ENCODE peak calls at places on chromosomes 7 and 10, in five cellular contexts. G is GM23248, A is sigmoid colon, H is heart left ventricle, F is coronary artery. X is an unnamed sample.

GRCh38 chr7:93890041-93890463 is 501 bp downstream of the TFPI2 start:
- DNase-seq in G (peak; percentile 85), A (peak; percentile 69), H (peak; percentile 24), F (no peak), X (peak; percentile 33)

GRCh38 chr10:35216303-35216905 is 89.8 kb downstream of the CREM start:
- DNase-seq in F (no peak), G (no peak), A (peak; percentile 78), H (peak; percentile 40), X (no peak)

GRCh38 chr10:76080991-76081390 is 649.6 kb downstream of the LRMDA start:
- DNase-seq in G (peak; percentile 25), A (no peak), H (no peak), F (no peak), X (no peak)

GRCh38 chr10:26950934-26951333 is 90.2 kb upstream of the ABI1 start:
- DNase-seq in A (no peak), H (no peak), G (no peak), F (no peak), X (no peak)

GRCh38 chr7:3073763-3074460 is 30.2 kb upstream of the CARD11 start:
- DNase-seq in F (no peak), H (no peak), A (no peak), G (no peak), X (no peak)

GRCh38 chr10:30722956-30723355 is 93.4 kb upstream of the LYZL2 start:
- DNase-seq in G (no peak), F (no peak), A (no peak), H (no peak), X (no peak)

GRCh38 chr10:34613491-34613890 is 201.6 kb downstream of the PARD3 start:
- DNase-seq in F (no peak), H (no peak), A (no peak), G (no peak), X (no peak)

GRCh38 chr7:25407932-25408480 is 179.7 kb upstream of the NPVF start:
- DNase-seq in G (no peak), F (no peak), H (no peak), A (no peak), X (no peak)

GRCh38 chr7:121244120-121244865 is 84.5 kb upstream of the WNT16 start:
- DNase-seq in F (no peak), G (no peak), H (no peak), A (no peak), X (no peak)

GRCh38 chr10:115947104-115947503 is 325.9 kb downstream of the GFRA1 start:
- DNase-seq in F (no peak), H (no peak), G (peak; percentile 55), A (no peak), X (no peak)

GRCh38 chr10:22853906-22854447 is 73.9 kb upstream of the ARMC3 start:
- DNase-seq in G (no peak), F (no peak), A (no peak), H (no peak), X (peak; percentile 5)

GRCh38 chr10:10785627-10786333 is 231.9 kb upstream of the CELF2 start:
- DNase-seq in H (no peak), A (no peak), F (no peak), G (peak; percentile 69), X (no peak)

GRCh38 chr7:91243591-91244368 is 20.5 kb upstream of the FZD1 start:
- DNase-seq in H (no peak), A (no peak), G (peak; percentile 56), F (no peak), X (no peak)

GRCh38 chr10:17512341-17513001 is 58.1 kb upstream of the ST8SIA6 start:
- DNase-seq in F (no peak), G (peak; percentile 94), H (peak; percentile 61), A (no peak), X (peak; percentile 63)

GRCh38 chr7:520503-521161 is 986 bp upstream of the PDGFA start:
- DNase-seq in F (no peak), G (peak; percentile 56), A (no peak), H (no peak), X (no peak)

GRCh38 chr7:135673360-135673706 is 11.0 kb downstream of the STMP1 start:
- DNase-seq in H (no peak), A (no peak), G (peak; percentile 69), F (no peak), X (no peak)

GRCh38 chr10:112585052-112585451 is 138.0 kb downstream of the VTI1A start:
- DNase-seq in F (no peak), G (peak; percentile 92), A (no peak), H (no peak), X (peak; percentile 56)

GRCh38 chr7:111765936-111766643 is 203.8 kb upstream of the IMMP2L start:
- DNase-seq in H (no peak), G (no peak), F (no peak), A (no peak), X (no peak)

GRCh38 chr10:87659571-87660483 is at the start of gene PAPSS2:
- DNase-seq in F (peak; percentile 81), G (peak; percentile 83), A (peak; percentile 87), H (peak; percentile 76), X (no peak)

DNA sequence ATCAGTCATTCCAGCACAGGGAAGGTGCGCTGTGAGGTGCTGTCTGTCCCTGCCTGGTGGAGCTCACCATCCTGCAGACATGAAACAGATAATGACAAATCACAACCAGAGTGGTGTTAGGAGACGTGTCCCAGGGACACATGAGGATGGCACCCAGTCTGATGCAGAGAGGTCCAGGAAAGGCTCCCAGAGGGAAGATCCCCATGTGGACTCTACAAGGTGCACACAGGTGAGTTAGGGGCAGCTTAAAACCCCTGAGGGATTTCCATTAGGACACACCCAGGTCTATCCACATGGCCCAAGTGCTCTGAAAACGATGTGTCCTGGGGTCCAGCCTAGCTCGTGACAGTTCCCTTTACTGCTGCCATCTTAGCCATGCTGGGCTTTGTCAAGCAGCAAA is 91.4 kb downstream of the ADARB2 start:
- DNase-seq in H (no peak), A (peak; percentile 20), G (no peak), F (peak; percentile 31), X (no peak)
- H3K27ac ChIP-seq in H (no peak overlapping the region), A (no peak overlapping the region), G (no peak overlapping the region), F (no peak overlapping the region), X (no peak overlapping the region)

DNA sequence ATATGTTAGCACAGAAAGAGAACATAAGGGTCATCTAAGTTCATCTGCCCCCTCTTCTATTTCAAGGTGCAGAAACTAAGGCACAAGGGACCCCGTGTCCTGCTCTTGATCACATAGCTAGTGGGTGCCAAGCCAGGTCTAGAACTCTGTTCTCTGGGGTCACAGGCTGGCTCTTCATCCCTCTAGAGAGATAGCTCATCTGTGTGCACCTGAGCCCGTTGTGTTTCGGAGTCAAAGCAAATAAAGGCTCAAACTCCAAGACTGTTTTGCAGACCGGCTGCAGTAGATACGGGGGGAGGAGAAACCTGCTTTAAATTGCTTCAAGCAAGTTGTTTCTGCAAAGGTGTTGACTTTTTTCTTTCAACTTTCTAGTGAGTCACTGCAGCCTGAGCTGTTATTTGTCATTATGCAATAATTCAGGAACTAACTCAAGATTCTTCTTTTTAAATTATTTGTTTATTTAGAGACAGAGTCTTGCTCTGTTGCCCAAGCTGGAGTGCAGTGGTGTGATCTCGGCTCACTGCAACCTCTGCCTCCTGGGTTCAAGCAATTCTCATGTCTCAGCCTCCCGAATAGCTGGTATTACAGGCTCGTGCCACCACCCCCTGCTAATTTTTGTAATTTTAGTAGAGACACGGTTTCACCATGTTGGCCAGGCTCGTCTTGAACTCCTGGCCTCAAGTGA is 6.5 kb downstream of the BLVRA start:
- DNase-seq in H (no peak), G (peak; percentile 59), F (no peak), A (no peak), X (peak; percentile 79)
- H3K27ac ChIP-seq in H (peak overlapping the region; percentile 72), G (no peak overlapping the region), F (no peak overlapping the region), A (peak overlapping the region; percentile 54), X (peak overlapping the region; percentile 33)

GRCh38 chr7:17016402-17017010 is 134.7 kb upstream of the AGR3 start:
- DNase-seq in G (no peak), H (no peak), A (no peak), F (no peak), X (no peak)
- H3K27ac ChIP-seq in G (no peak overlapping the region), H (no peak overlapping the region), A (no peak overlapping the region), F (no peak overlapping the region), X (no peak overlapping the region)

DNA sequence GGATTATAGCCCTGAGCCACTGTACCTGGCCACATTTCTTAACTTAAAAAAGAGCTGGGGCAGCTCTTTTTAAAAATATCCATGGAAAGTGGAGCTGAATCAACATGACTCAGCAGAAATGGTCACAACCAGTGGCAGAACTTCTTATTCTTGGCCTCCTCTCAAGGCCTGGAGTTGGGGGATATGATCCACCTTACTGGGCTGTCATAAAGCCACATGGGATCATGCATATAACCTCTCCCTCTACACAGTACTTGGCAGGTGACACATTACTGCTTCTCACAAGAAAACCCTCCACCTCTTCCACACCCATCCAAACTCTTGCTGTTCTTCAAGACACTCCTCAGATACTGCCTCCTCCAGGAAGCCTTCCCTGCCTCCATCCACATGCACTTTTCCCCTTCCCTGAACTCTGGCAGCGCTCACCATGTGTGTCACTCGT is 85.3 kb downstream of the TBXAS1 start:
- DNase-seq in F (no peak), G (peak; percentile 58), A (no peak), H (no peak), X (no peak)
- H3K27ac ChIP-seq in F (no peak overlapping the region), G (no peak overlapping the region), A (no peak overlapping the region), H (no peak overlapping the region), X (no peak overlapping the region)

GRCh38 chr10:101777085-101777856 is 1.4 kb upstream of the FGF8 start:
- DNase-seq in H (no peak), F (peak; percentile 63), A (peak; percentile 22), G (no peak), X (no peak)
- H3K27ac ChIP-seq in H (no peak overlapping the region), F (no peak overlapping the region), A (no peak overlapping the region), G (no peak overlapping the region), X (no peak overlapping the region)

DNA sequence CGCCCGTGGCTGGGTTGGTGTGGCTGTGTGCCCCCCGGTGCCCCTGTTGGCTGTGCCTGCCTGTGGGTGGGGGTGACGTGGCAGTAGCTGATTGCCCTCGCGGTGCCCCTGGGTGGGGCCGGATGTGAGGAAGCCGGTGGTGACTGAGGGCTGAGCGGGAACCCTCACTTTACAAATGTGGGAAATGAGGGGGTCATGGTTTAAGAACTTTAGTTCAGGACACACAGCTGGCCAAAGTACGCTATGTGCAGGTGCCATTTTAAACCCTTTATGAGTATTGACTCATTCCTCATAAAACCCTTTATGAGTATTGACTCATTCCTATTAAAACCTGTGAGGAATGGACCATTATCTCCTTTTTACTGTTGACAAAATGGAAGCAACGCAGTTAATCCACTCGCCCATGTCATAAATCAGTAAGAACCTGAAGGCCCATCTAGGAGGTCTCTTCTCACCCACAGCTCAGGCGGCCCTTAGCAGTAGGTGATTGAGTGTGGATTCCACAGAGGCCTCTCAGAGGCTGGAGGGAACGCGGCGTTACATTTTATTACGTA is 290.1 kb upstream of the COBL start:
- DNase-seq in G (no peak), F (no peak), H (no peak), A (no peak), X (peak; percentile 14)
- H3K27ac ChIP-seq in G (no peak overlapping the region), F (no peak overlapping the region), H (no peak overlapping the region), A (no peak overlapping the region), X (no peak overlapping the region)

DNA sequence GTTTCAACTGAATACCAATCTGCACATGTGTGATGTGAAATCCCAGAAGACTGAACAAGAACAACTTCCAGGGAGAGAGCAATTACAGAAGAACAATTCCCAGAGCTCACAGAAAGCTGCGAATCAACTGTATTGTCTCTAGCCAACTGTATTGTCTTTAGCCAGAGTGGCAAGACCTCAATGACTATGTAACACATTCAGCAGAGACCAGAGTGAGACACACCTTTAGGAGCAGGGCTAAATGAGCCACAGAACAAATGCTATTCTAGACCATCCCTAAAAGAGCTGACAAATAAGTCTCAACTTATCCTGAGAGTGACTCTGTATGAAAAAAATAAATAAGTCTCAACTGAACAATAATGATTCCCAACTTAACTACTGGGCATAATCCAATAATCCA is 72.0 kb downstream of the KMT2C start:
- DNase-seq in A (no peak), H (no peak), F (no peak), G (no peak), X (no peak)
- H3K27ac ChIP-seq in A (no peak overlapping the region), H (no peak overlapping the region), F (no peak overlapping the region), G (no peak overlapping the region), X (no peak overlapping the region)